ENCODE peak calls at places on chromosomes 4 and X, in ten cellular contexts. B is NCI-H1092 treated with DMSO at 0.1 percent for 48 hours; U is AG10803; H is ELR; Z is brain microvascular endothelial cell; C is IMR-90; Q is cardiac muscle cell; F is PC-3; J is EL; M is activated T-cell treated with anti-CD3 and anti-CD28 coated beads, Interleukin-2, amount 50 U/mL, for 1 hour. I is an unnamed sample.

GRCh38 chr4:3877868-3878267 is 111.7 kb downstream of the ADRA2C start:
- DNase-seq in B (no peak), U (no peak), H (no peak), Z (no peak), C (no peak), Q (no peak), F (no peak), J (no peak), M (no peak), I (no peak)

GRCh38 chr4:89307446-89308160 is at the start of gene GPRIN3:
- DNase-seq in B (peak; percentile 79), U (peak; percentile 16), H (peak; percentile 23), Z (peak; percentile 10), C (no peak), Q (peak; percentile 35), F (no peak), J (no peak), M (peak; percentile 74), I (peak; percentile 35)

GRCh38 chrX:40166582-40166981 is 68.8 kb upstream of the BCOR start:
- DNase-seq in B (peak; percentile 80), U (peak; percentile 76), H (no peak), Z (no peak), C (peak; percentile 42), Q (no peak), F (no peak), J (peak; percentile 53), M (no peak), I (no peak)

GRCh38 chr4:106287353-106287969 is 28.5 kb downstream of the TBCK start:
- DNase-seq in B (no peak), U (peak; percentile 92), H (peak; percentile 88), Z (peak; percentile 93), C (peak; percentile 95), Q (peak; percentile 84), F (peak; percentile 65), J (peak; percentile 84), M (no peak), I (peak; percentile 98)

GRCh38 chr4:10055871-10056270 is 34.6 kb upstream of the SLC2A9 start:
- DNase-seq in B (no peak), U (no peak), H (no peak), Z (no peak), C (peak; percentile 20), Q (peak; percentile 33), F (no peak), J (no peak), M (no peak), I (no peak)

GRCh38 chrX:54786972-54787371 is 11.1 kb downstream of the ITIH6 start:
- DNase-seq in B (peak; percentile 2), U (no peak), H (no peak), Z (no peak), C (no peak), Q (no peak), F (peak; percentile 53), J (no peak), M (peak; percentile 48), I (peak; percentile 4)

GRCh38 chr4:561456-561855 is 14.6 kb downstream of the TMEM271 start:
- DNase-seq in B (no peak), U (no peak), H (no peak), Z (no peak), C (no peak), Q (no peak), F (no peak), J (no peak), M (no peak), I (no peak)

GRCh38 chr4:6568689-6569332 is 6.2 kb upstream of the MAN2B2 start:
- DNase-seq in B (no peak), U (peak; percentile 64), H (peak; percentile 89), Z (peak; percentile 85), C (peak; percentile 79), Q (peak; percentile 60), F (peak; percentile 76), J (peak; percentile 78), M (no peak), I (peak; percentile 65)

GRCh38 chrX:49192722-49193328 is 6.7 kb upstream of the PRICKLE3 start:
- DNase-seq in B (peak; percentile 29), U (no peak), H (peak; percentile 46), Z (peak; percentile 8), C (peak; percentile 25), Q (peak; percentile 56), F (peak; percentile 41), J (no peak), M (no peak), I (peak; percentile 49)

GRCh38 chr4:113300384-113301011 is 251.0 kb downstream of the ANK2 start:
- DNase-seq in B (no peak), U (peak; percentile 83), H (peak; percentile 46), Z (peak; percentile 95), C (peak; percentile 90), Q (peak; percentile 95), F (peak; percentile 66), J (peak; percentile 14), M (no peak), I (peak; percentile 85)

GRCh38 chr4:123093247-123093646 is 170.8 kb upstream of the NUDT6 start:
- DNase-seq in B (no peak), U (no peak), H (no peak), Z (no peak), C (no peak), Q (no peak), F (no peak), J (no peak), M (no peak), I (peak; percentile 2)

GRCh38 chr4:148986951-148987350 is 544.7 kb upstream of the NR3C2 start:
- DNase-seq in B (no peak), U (no peak), H (no peak), Z (no peak), C (no peak), Q (no peak), F (peak; percentile 53), J (no peak), M (no peak), I (peak; percentile 47)

GRCh38 chrX:130994671-130995070 is 63.5 kb upstream of the ARHGAP36 start:
- DNase-seq in B (peak; percentile 20), U (peak; percentile 0), H (peak; percentile 45), Z (peak; percentile 20), C (peak; percentile 2), Q (peak; percentile 10), F (peak; percentile 40), J (peak; percentile 4), M (no peak), I (peak; percentile 28)